ENCODE peak calls at places on chromosomes 3 and 15, in four cellular contexts. One of them, this sample, is unnamed.
A peak's percentile ranks its signal among the peaks of the same experiment; 100 is the strongest.

GRCh38 chr15:80093854-80094418 is 34.5 kb downstream of the ZFAND6 start:
- DNase-seq in ovary: peak; percentile 31
- DNase-seq in A549: no peak
- DNase-seq in aorta: peak; percentile 52
- DNase-seq in this sample: no peak

GRCh38 chr15:80582816-80583423 is 112.2 kb upstream of the ABHD17C start:
- DNase-seq in ovary: no peak
- DNase-seq in A549: no peak
- DNase-seq in aorta: no peak
- DNase-seq in this sample: no peak

GRCh38 chr15:64665179-64665578 is 110.2 kb downstream of the RBPMS2 start:
- DNase-seq in ovary: no peak
- DNase-seq in A549: no peak
- DNase-seq in aorta: no peak
- DNase-seq in this sample: no peak

GRCh38 chr15:67249830-67250229 is 4.6 kb downstream of the AAGAB start:
- DNase-seq in ovary: no peak
- DNase-seq in A549: no peak
- DNase-seq in aorta: no peak
- DNase-seq in this sample: no peak

GRCh38 chr15:28942046-28942445 is 56.3 kb downstream of the APBA2 start:
- DNase-seq in ovary: no peak
- DNase-seq in A549: no peak
- DNase-seq in aorta: peak; percentile 12
- DNase-seq in this sample: no peak

GRCh38 chr3:44862221-44862637 is 517 bp downstream of the TMEM42 start:
- DNase-seq in ovary: no peak
- DNase-seq in A549: no peak
- DNase-seq in aorta: no peak
- DNase-seq in this sample: no peak

GRCh38 chr3:183766745-183767606 is 58.4 kb downstream of the MAP6D1 start:
- DNase-seq in ovary: peak; percentile 78
- DNase-seq in A549: peak; percentile 67
- DNase-seq in aorta: peak; percentile 66
- DNase-seq in this sample: peak; percentile 52

GRCh38 chr3:46422617-46423016 is 15.6 kb downstream of the CCRL2 start:
- DNase-seq in ovary: no peak
- DNase-seq in A549: no peak
- DNase-seq in aorta: no peak
- DNase-seq in this sample: no peak

GRCh38 chr3:74314696-74315095 is 299.8 kb downstream of the CNTN3 start:
- DNase-seq in ovary: no peak
- DNase-seq in A549: no peak
- DNase-seq in aorta: no peak
- DNase-seq in this sample: no peak

GRCh38 chr3:7270731-7271130 is 409.8 kb downstream of the GRM7 start:
- DNase-seq in ovary: no peak
- DNase-seq in A549: no peak
- DNase-seq in aorta: no peak
- DNase-seq in this sample: no peak

GRCh38 chr3:172675371-172676193 is 35.3 kb downstream of the NCEH1 start:
- DNase-seq in ovary: no peak
- DNase-seq in A549: no peak
- DNase-seq in aorta: no peak
- DNase-seq in this sample: no peak

GRCh38 chr3:79973917-79974595 is 206.3 kb upstream of the ROBO1 start:
- DNase-seq in ovary: no peak
- DNase-seq in A549: no peak
- DNase-seq in aorta: no peak
- DNase-seq in this sample: no peak

GRCh38 chr15:101013769-101014223 is 94.6 kb downstream of the LRRK1 start:
- DNase-seq in ovary: no peak
- DNase-seq in A549: no peak
- DNase-seq in aorta: no peak
- DNase-seq in this sample: no peak

GRCh38 chr3:143644370-143645089 is 203.7 kb downstream of the SLC9A9 start:
- DNase-seq in ovary: no peak
- DNase-seq in A549: peak; percentile 46
- DNase-seq in aorta: no peak
- DNase-seq in this sample: peak; percentile 45

GRCh38 chr3:143637133-143637532 is 211.1 kb downstream of the SLC9A9 start:
- DNase-seq in ovary: no peak
- DNase-seq in A549: no peak
- DNase-seq in aorta: no peak
- DNase-seq in this sample: no peak

GRCh38 chr3:143634991-143635390 is 213.3 kb downstream of the SLC9A9 start:
- DNase-seq in ovary: no peak
- DNase-seq in A549: no peak
- DNase-seq in aorta: no peak
- DNase-seq in this sample: no peak

GRCh38 chr3:143643905-143644304 is 204.4 kb downstream of the SLC9A9 start:
- DNase-seq in ovary: no peak
- DNase-seq in A549: no peak
- DNase-seq in aorta: no peak
- DNase-seq in this sample: no peak

DNA sequence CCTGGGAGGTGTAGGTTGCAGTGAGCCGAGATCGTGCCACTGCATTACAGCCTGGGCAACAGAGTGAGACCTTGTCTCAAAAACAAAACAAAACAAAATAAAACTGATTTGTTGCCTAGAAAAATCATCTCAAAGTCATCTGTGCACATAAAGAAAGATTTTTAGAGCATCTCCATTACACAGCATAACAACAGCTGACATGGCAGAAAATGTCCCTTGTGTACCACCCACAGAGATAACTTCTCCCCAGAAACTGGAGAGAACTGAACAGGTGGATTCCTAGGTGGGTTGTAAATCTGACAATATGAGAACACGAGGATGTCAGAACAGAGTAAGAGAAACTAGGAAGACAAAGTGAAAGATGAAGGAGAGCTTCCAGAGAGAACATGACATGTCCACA is 207.5 kb downstream of the SLC9A9 start:
- DNase-seq in ovary: no peak
- DNase-seq in A549: no peak
- DNase-seq in aorta: no peak
- DNase-seq in this sample: no peak
- H3K27ac ChIP-seq in ovary: no peak overlapping the region
- H3K27ac ChIP-seq in A549: no peak overlapping the region
- H3K27ac ChIP-seq in aorta: no peak overlapping the region
- H3K27ac ChIP-seq in this sample: no peak overlapping the region

DNA sequence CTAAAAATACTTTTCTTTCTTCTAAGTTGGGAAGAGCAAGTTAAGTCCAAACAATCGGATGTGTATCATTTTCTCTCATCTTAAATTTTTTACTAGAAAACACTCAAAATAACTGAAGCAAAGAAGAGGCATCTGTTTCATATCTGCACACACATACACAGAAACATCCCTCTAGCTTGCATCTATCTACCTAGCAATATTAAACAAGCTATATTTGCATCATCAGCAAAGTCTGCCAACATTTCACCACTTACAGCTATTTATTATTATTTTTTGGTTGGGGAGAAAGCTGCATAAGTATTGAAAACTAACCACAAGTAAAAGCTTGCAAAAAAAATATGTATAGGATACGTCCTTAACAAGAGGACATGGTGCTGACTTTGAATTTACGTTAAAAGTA is 1.9 kb downstream of the GOLIM4 start:
- DNase-seq in ovary: no peak
- DNase-seq in A549: no peak
- DNase-seq in aorta: no peak
- DNase-seq in this sample: no peak
- H3K4me3 ChIP-seq in ovary: peak overlapping the region; percentile 85
- H3K4me3 ChIP-seq in A549: peak overlapping the region; percentile 76
- H3K4me3 ChIP-seq in aorta: peak overlapping the region; percentile 57
- H3K4me3 ChIP-seq in this sample: no peak overlapping the region

GRCh38 chr15:78213956-78214355 is 20.4 kb downstream of the ACSBG1 start:
- DNase-seq in ovary: no peak
- DNase-seq in A549: no peak
- DNase-seq in aorta: no peak
- DNase-seq in this sample: no peak
- H3K4me1 ChIP-seq in ovary: peaks cover 2% of the 10 kb centered on the region
- H3K4me1 ChIP-seq in A549: peaks cover 56% of the 10 kb centered on the region
- H3K4me1 ChIP-seq in aorta: no peaks in the 10 kb centered on the region
- H3K4me1 ChIP-seq in this sample: no peaks in the 10 kb centered on the region

DNA sequence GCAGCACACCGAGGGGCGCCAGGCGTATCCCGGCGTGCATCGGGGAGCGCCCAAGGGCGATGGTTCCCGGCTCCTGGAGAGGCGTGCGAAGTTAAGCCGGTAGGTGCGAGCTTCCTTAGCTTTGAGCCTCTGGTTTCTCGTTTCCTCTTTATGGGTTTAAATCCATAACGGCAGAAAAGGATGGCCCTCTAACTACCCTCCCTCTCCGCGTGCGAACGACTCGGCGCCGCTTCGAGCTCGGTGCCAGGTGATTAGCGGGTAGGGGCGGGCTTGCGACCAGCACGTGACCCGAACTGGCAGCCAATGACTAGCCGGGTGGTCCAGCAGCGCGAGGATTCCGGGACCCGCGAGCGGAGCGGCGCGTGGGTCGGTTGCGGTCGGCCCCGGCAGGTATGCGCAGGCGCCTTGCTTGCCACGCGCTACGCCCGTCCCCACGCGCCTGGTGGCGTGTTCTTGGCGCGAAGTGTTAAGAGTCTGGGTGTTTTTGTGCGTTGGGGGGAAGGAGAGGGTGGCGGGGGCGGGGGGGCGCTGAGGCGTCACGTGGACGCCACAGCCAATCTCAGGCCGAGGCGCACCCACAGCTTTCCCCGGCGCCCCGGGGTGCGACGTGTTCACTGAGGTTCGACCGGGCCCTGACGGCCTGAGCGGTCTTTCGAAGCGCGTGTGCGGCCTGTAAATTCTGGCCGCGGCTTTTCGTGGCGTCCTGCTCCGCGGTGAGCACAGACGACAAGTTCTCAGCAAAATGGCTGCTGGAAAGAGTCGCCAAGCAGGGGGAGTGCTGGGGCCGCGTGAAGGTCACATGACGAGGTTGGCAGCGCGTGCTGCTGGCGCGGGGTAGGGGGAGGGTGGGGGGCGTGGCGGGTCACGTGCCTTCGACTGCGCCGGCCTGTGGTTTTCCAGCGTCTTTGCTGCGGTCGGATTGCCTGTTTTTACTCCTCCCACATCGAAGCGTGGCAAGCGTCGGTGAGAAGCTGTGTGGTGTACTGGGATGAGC is 38.7 kb upstream of the MGA start:
- DNase-seq in ovary: peak; percentile 90
- DNase-seq in A549: peak; percentile 89
- DNase-seq in aorta: peak; percentile 87
- DNase-seq in this sample: no peak
- H3K27ac ChIP-seq in ovary: peak overlapping the region; percentile 93
- H3K27ac ChIP-seq in A549: peak overlapping the region; percentile 98
- H3K27ac ChIP-seq in aorta: no peak overlapping the region
- H3K27ac ChIP-seq in this sample: no peak overlapping the region

GRCh38 chr3:195549001-195549400 is 5.9 kb upstream of the PPP1R2 start:
- DNase-seq in ovary: no peak
- DNase-seq in A549: no peak
- DNase-seq in aorta: no peak
- DNase-seq in this sample: no peak

GRCh38 chr3:195549931-195550519 is 6.9 kb upstream of the PPP1R2 start:
- DNase-seq in ovary: no peak
- DNase-seq in A549: no peak
- DNase-seq in aorta: no peak
- DNase-seq in this sample: no peak

GRCh38 chr3:195548046-195548445 is 4.9 kb upstream of the PPP1R2 start:
- DNase-seq in ovary: no peak
- DNase-seq in A549: no peak
- DNase-seq in aorta: no peak
- DNase-seq in this sample: no peak

GRCh38 chr3:195550723-195551122 is 7.6 kb upstream of the PPP1R2 start:
- DNase-seq in ovary: no peak
- DNase-seq in A549: no peak
- DNase-seq in aorta: no peak
- DNase-seq in this sample: no peak

DNA sequence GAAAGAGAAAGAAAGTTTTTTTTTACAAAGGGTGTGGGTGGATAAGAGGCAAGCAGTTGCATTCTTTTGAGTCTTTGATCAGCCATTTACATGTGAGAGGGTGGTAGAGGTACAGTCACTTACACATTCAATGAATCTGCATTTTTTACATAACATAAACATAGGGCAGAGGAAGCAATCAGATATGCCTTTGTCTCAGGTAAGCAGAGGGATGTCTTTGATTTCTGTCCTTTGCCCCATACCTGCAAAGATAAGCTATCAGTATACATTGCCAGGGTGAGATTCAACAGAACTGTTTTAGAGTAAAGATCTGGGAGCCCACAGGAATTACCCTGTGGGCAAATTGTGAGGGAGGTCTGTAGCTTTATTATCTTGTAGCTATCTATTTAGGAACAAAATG is 5.4 kb upstream of the PPP1R2 start:
- DNase-seq in ovary: no peak
- DNase-seq in A549: no peak
- DNase-seq in aorta: no peak
- DNase-seq in this sample: no peak
- H3K4me3 ChIP-seq in ovary: no peak overlapping the region
- H3K4me3 ChIP-seq in A549: no peak overlapping the region
- H3K4me3 ChIP-seq in aorta: no peak overlapping the region
- H3K4me3 ChIP-seq in this sample: no peak overlapping the region

GRCh38 chr15:30030350-30030749 is 52.4 kb upstream of the GOLGA8J start:
- DNase-seq in ovary: no peak
- DNase-seq in A549: no peak
- DNase-seq in aorta: no peak
- DNase-seq in this sample: no peak
- H3K4me1 ChIP-seq in ovary: no peaks in the 10 kb centered on the region
- H3K4me1 ChIP-seq in A549: no peaks in the 10 kb centered on the region
- H3K4me1 ChIP-seq in aorta: no peaks in the 10 kb centered on the region
- H3K4me1 ChIP-seq in this sample: no peaks in the 10 kb centered on the region

GRCh38 chr3:37210230-37210629 is 35.8 kb upstream of the LRRFIP2 start:
- DNase-seq in ovary: no peak
- DNase-seq in A549: no peak
- DNase-seq in aorta: no peak
- DNase-seq in this sample: no peak
- H3K27ac ChIP-seq in ovary: no peak overlapping the region
- H3K27ac ChIP-seq in A549: peak overlapping the region; percentile 39
- H3K27ac ChIP-seq in aorta: no peak overlapping the region
- H3K27ac ChIP-seq in this sample: no peak overlapping the region

GRCh38 chr15:32825219-32825618 is 107.4 kb downstream of the GREM1 start:
- DNase-seq in ovary: no peak
- DNase-seq in A549: no peak
- DNase-seq in aorta: no peak
- DNase-seq in this sample: no peak
- H3K4me3 ChIP-seq in ovary: no peak overlapping the region
- H3K4me3 ChIP-seq in A549: no peak overlapping the region
- H3K4me3 ChIP-seq in aorta: no peak overlapping the region
- H3K4me3 ChIP-seq in this sample: no peak overlapping the region

DNA sequence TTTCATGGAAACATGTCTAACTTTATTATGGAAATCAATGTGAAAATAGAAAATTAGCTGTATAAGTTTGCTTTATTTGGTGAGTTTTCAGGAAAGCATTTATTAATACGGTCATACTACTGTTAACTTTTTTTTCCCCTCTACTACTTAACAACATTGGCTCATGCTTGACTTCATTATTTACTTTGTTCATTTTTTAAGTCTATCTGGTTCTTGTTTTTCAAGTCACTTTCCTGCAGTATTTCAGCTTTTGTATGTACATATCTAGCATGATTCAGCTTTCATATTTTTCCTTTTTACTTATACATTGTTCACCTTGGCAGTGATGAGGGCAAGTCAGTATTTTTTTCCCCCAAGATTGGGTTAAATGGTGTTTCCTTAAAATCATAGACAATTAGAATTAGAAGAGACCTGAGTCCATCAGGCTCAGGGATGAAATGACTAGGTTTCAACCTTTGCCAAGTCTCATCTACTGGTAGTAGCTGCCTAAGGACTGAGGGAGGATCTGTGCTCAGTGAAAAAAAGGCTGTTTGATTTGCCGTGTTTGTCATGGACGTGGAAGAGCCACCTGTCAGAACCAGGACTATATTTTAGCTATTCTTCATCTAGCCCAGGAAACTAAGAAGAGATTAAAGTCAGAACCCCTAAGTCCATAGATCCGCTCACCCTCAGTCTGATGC is 15.4 kb downstream of the TMOD3 start:
- DNase-seq in ovary: no peak
- DNase-seq in A549: no peak
- DNase-seq in aorta: no peak
- DNase-seq in this sample: no peak
- H3K4me1 ChIP-seq in ovary: peaks cover 13% of the 10 kb centered on the region
- H3K4me1 ChIP-seq in A549: peaks cover 99% of the 10 kb centered on the region
- H3K4me1 ChIP-seq in aorta: peaks cover 4% of the 10 kb centered on the region
- H3K4me1 ChIP-seq in this sample: peaks cover 2% of the 10 kb centered on the region